ENCODE peak calls at places on chromosome 18, in eight cellular contexts. T, O, K, A, Z, B, W and C are unnamed samples.

GRCh38 chr18:43129946-43130523 is 14.6 kb upstream of the RIT2 start:
- DNase-seq in W (peak), O (no peak), A (no peak), Z (no peak), B (no peak), K (no peak), T (peak), C (no peak)

GRCh38 chr18:21484851-21485636 is 115.5 kb downstream of the ESCO1 start:
- DNase-seq in K (no peak), T (peak), Z (no peak), A (no peak), W (peak), B (no peak), O (no peak), C (no peak)

GRCh38 chr18:79635127-79635726 is 44.4 kb upstream of the CTDP1 start:
- DNase-seq in O (no peak), K (no peak), W (no peak), B (no peak), Z (no peak), T (no peak), A (no peak), C (no peak)

GRCh38 chr18:39313992-39314391 is 1748.4 kb upstream of the CELF4 start:
- DNase-seq in B (no peak), O (no peak), W (no peak), A (no peak), Z (no peak), T (no peak), K (no peak), C (no peak)

GRCh38 chr18:12657849-12658829 is at the start of gene SPIRE1:
- DNase-seq in O (peak), W (peak), A (peak), Z (peak), K (no peak), T (peak), B (no peak), C (peak)

GRCh38 chr18:711693-712400 is 583 bp downstream of the ENOSF1 start:
- DNase-seq in T (peak), B (peak), A (peak), K (peak), Z (peak), W (peak), O (peak), C (peak)

GRCh38 chr18:13375302-13376255 is 157.0 kb downstream of the LDLRAD4 start:
- DNase-seq in K (no peak), W (peak), A (peak), T (peak), B (peak), O (peak), Z (no peak), C (peak)

GRCh38 chr18:70337139-70337972 is 48.5 kb downstream of the SOCS6 start:
- DNase-seq in O (no peak), W (peak), B (peak), T (peak), K (no peak), Z (no peak), A (peak), C (no peak)

GRCh38 chr18:60232541-60232940 is 140.0 kb downstream of the MC4R start:
- DNase-seq in W (peak), O (no peak), A (no peak), T (peak), B (peak), K (no peak), Z (no peak), C (no peak)

GRCh38 chr18:2846241-2846637 is 567 bp upstream of the EMILIN2 start:
- DNase-seq in W (peak), Z (no peak), T (peak), K (no peak), A (peak), B (no peak), O (peak), C (peak)

GRCh38 chr18:59783138-59783537 is 85.9 kb upstream of the CCBE1 start:
- DNase-seq in T (peak), B (peak), W (peak), A (no peak), O (no peak), Z (no peak), K (peak), C (no peak)

GRCh38 chr18:3015851-3016250 is 2.9 kb upstream of the LPIN2 start:
- DNase-seq in B (no peak), O (no peak), A (no peak), K (no peak), Z (no peak), T (no peak), W (no peak), C (no peak)